ENCODE peak calls at places on chromosomes 3 and 15, in eight cellular contexts. One of them, this sample, is unnamed.
A peak's percentile ranks its signal among the peaks of the same experiment; 100 is the strongest.

GRCh38 chr3:160402249-160403027 is 3.0 kb downstream of the SMC4 start:
- DNase-seq in psoas muscle: no peak
- DNase-seq in transverse colon: no peak
- DNase-seq in IMR-90: no peak
- DNase-seq in breast epithelium: no peak
- DNase-seq in CD8-positive, alpha-beta T cell: no peak
- DNase-seq in left ventricle myocardium inferior: no peak
- DNase-seq in PC-3: no peak
- DNase-seq in this sample: no peak

GRCh38 chr3:150407818-150408231 is 273 bp upstream of the TSC22D2 start:
- DNase-seq in psoas muscle: peak; percentile 97
- DNase-seq in transverse colon: peak; percentile 98
- DNase-seq in IMR-90: peak; percentile 74
- DNase-seq in breast epithelium: no peak
- DNase-seq in CD8-positive, alpha-beta T cell: peak; percentile 99
- DNase-seq in left ventricle myocardium inferior: peak; percentile 97
- DNase-seq in PC-3: peak; percentile 64
- DNase-seq in this sample: no peak

GRCh38 chr15:48397841-48398240 is 66.6 kb downstream of the DUT start:
- DNase-seq in psoas muscle: peak; percentile 52
- DNase-seq in transverse colon: no peak
- DNase-seq in IMR-90: no peak
- DNase-seq in breast epithelium: no peak
- DNase-seq in CD8-positive, alpha-beta T cell: no peak
- DNase-seq in left ventricle myocardium inferior: peak; percentile 68
- DNase-seq in PC-3: no peak
- DNase-seq in this sample: no peak

GRCh38 chr3:36776436-36776835 is 12.1 kb upstream of the DCLK3 start:
- DNase-seq in psoas muscle: no peak
- DNase-seq in transverse colon: no peak
- DNase-seq in IMR-90: no peak
- DNase-seq in breast epithelium: no peak
- DNase-seq in CD8-positive, alpha-beta T cell: no peak
- DNase-seq in left ventricle myocardium inferior: no peak
- DNase-seq in PC-3: no peak
- DNase-seq in this sample: no peak

GRCh38 chr15:31458591-31458990 is 132.0 kb downstream of the KLF13 start:
- DNase-seq in psoas muscle: no peak
- DNase-seq in transverse colon: no peak
- DNase-seq in IMR-90: no peak
- DNase-seq in breast epithelium: no peak
- DNase-seq in CD8-positive, alpha-beta T cell: no peak
- DNase-seq in left ventricle myocardium inferior: no peak
- DNase-seq in PC-3: no peak
- DNase-seq in this sample: no peak

GRCh38 chr3:68931406-68932149 is 769 bp downstream of the TAFA4 start:
- DNase-seq in psoas muscle: no peak
- DNase-seq in transverse colon: no peak
- DNase-seq in IMR-90: no peak
- DNase-seq in breast epithelium: no peak
- DNase-seq in CD8-positive, alpha-beta T cell: no peak
- DNase-seq in left ventricle myocardium inferior: no peak
- DNase-seq in PC-3: no peak
- DNase-seq in this sample: no peak

GRCh38 chr3:8581373-8581772 is 63.2 kb downstream of the SSUH2 start:
- DNase-seq in psoas muscle: no peak
- DNase-seq in transverse colon: no peak
- DNase-seq in IMR-90: no peak
- DNase-seq in breast epithelium: no peak
- DNase-seq in CD8-positive, alpha-beta T cell: no peak
- DNase-seq in left ventricle myocardium inferior: no peak
- DNase-seq in PC-3: no peak
- DNase-seq in this sample: no peak

GRCh38 chr3:79871656-79872055 is 103.9 kb upstream of the ROBO1 start:
- DNase-seq in psoas muscle: no peak
- DNase-seq in transverse colon: no peak
- DNase-seq in IMR-90: peak; percentile 40
- DNase-seq in breast epithelium: no peak
- DNase-seq in CD8-positive, alpha-beta T cell: no peak
- DNase-seq in left ventricle myocardium inferior: no peak
- DNase-seq in PC-3: peak; percentile 47
- DNase-seq in this sample: no peak

GRCh38 chr3:134463676-134464611 is 21.8 kb downstream of the ANAPC13 start:
- DNase-seq in psoas muscle: peak; percentile 83
- DNase-seq in transverse colon: peak; percentile 58
- DNase-seq in IMR-90: peak; percentile 99
- DNase-seq in breast epithelium: peak; percentile 62
- DNase-seq in CD8-positive, alpha-beta T cell: no peak
- DNase-seq in left ventricle myocardium inferior: peak; percentile 79
- DNase-seq in PC-3: no peak
- DNase-seq in this sample: no peak

GRCh38 chr3:16058511-16058910 is 116.0 kb upstream of the GALNT15 start:
- DNase-seq in psoas muscle: no peak
- DNase-seq in transverse colon: no peak
- DNase-seq in IMR-90: peak; percentile 60
- DNase-seq in breast epithelium: no peak
- DNase-seq in CD8-positive, alpha-beta T cell: no peak
- DNase-seq in left ventricle myocardium inferior: no peak
- DNase-seq in PC-3: peak; percentile 66
- DNase-seq in this sample: no peak

GRCh38 chr3:56980798-56981390 is 79.6 kb upstream of the SPATA12 start:
- DNase-seq in psoas muscle: peak; percentile 53
- DNase-seq in transverse colon: no peak
- DNase-seq in IMR-90: peak; percentile 99
- DNase-seq in breast epithelium: no peak
- DNase-seq in CD8-positive, alpha-beta T cell: no peak
- DNase-seq in left ventricle myocardium inferior: peak; percentile 24
- DNase-seq in PC-3: peak; percentile 95
- DNase-seq in this sample: no peak

GRCh38 chr3:161347726-161348125 is 23.6 kb downstream of the SPTSSB start:
- DNase-seq in psoas muscle: no peak
- DNase-seq in transverse colon: no peak
- DNase-seq in IMR-90: no peak
- DNase-seq in breast epithelium: no peak
- DNase-seq in CD8-positive, alpha-beta T cell: no peak
- DNase-seq in left ventricle myocardium inferior: no peak
- DNase-seq in PC-3: no peak
- DNase-seq in this sample: no peak

GRCh38 chr3:135865554-135865953 is 100.0 kb upstream of the PPP2R3A start:
- DNase-seq in psoas muscle: no peak
- DNase-seq in transverse colon: no peak
- DNase-seq in IMR-90: no peak
- DNase-seq in breast epithelium: no peak
- DNase-seq in CD8-positive, alpha-beta T cell: no peak
- DNase-seq in left ventricle myocardium inferior: no peak
- DNase-seq in PC-3: no peak
- DNase-seq in this sample: no peak

GRCh38 chr15:41810651-41811431 is 17.1 kb upstream of the JMJD7 start:
- DNase-seq in psoas muscle: no peak
- DNase-seq in transverse colon: no peak
- DNase-seq in IMR-90: no peak
- DNase-seq in breast epithelium: no peak
- DNase-seq in CD8-positive, alpha-beta T cell: no peak
- DNase-seq in left ventricle myocardium inferior: no peak
- DNase-seq in PC-3: no peak
- DNase-seq in this sample: no peak

GRCh38 chr3:127987309-127987995 is 64.8 kb upstream of the SEC61A1 start:
- DNase-seq in psoas muscle: no peak
- DNase-seq in transverse colon: no peak
- DNase-seq in IMR-90: no peak
- DNase-seq in breast epithelium: no peak
- DNase-seq in CD8-positive, alpha-beta T cell: no peak
- DNase-seq in left ventricle myocardium inferior: no peak
- DNase-seq in PC-3: no peak
- DNase-seq in this sample: no peak

GRCh38 chr3:127984241-127984975 is 67.8 kb upstream of the SEC61A1 start:
- DNase-seq in psoas muscle: no peak
- DNase-seq in transverse colon: no peak
- DNase-seq in IMR-90: peak; percentile 21
- DNase-seq in breast epithelium: no peak
- DNase-seq in CD8-positive, alpha-beta T cell: no peak
- DNase-seq in left ventricle myocardium inferior: no peak
- DNase-seq in PC-3: peak; percentile 62
- DNase-seq in this sample: no peak

GRCh38 chr3:127986803-127987202 is 65.4 kb upstream of the SEC61A1 start:
- DNase-seq in psoas muscle: no peak
- DNase-seq in transverse colon: no peak
- DNase-seq in IMR-90: no peak
- DNase-seq in breast epithelium: no peak
- DNase-seq in CD8-positive, alpha-beta T cell: no peak
- DNase-seq in left ventricle myocardium inferior: peak; percentile 58
- DNase-seq in PC-3: no peak
- DNase-seq in this sample: no peak

GRCh38 chr3:127985216-127985615 is 67.0 kb upstream of the SEC61A1 start:
- DNase-seq in psoas muscle: no peak
- DNase-seq in transverse colon: no peak
- DNase-seq in IMR-90: no peak
- DNase-seq in breast epithelium: no peak
- DNase-seq in CD8-positive, alpha-beta T cell: no peak
- DNase-seq in left ventricle myocardium inferior: no peak
- DNase-seq in PC-3: no peak
- DNase-seq in this sample: no peak

DNA sequence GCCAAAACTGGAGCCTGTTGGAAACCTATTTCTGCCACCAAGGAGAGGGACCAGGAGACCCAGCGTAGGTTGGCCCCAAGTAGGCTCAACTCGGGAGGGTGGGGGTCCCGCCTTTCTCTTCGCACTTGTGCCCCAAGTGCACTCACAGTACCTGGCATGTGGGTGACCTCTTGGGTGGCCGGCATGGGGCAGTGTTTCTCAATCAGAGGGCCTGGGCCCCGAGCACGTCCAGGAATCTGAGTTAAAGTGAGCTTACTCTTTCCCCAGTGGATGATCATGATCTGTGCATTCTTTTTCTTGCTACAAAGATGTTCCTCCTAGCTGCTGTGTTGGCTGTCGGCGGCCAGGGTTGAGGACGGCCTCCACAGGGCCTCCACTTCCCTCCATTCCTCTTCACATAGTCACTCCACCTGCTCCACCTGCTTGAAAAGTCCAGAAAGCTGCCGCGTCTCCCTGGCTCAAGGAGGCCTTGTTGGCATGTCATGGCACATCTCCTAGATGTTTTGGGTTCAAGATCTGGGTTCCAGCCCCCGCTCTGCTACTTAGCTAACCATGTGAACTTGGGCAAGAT is 66.5 kb upstream of the SEC61A1 start:
- DNase-seq in psoas muscle: no peak
- DNase-seq in transverse colon: no peak
- DNase-seq in IMR-90: no peak
- DNase-seq in breast epithelium: no peak
- DNase-seq in CD8-positive, alpha-beta T cell: no peak
- DNase-seq in left ventricle myocardium inferior: no peak
- DNase-seq in PC-3: no peak
- DNase-seq in this sample: no peak
- TF ChIP-seq CTCF in psoas muscle: no peak
- TF ChIP-seq CTCF in transverse colon: no peak
- TF ChIP-seq CTCF in IMR-90: no peak
- TF ChIP-seq CTCF in breast epithelium: no peak
- TF ChIP-seq CTCF in CD8-positive, alpha-beta T cell: no peak
- TF ChIP-seq CTCF in left ventricle myocardium inferior: no peak
- TF ChIP-seq CTCF in PC-3: no peak
- TF ChIP-seq CTCF in this sample: no peak

GRCh38 chr3:188240189-188240981 is 86.4 kb downstream of the LPP start:
- DNase-seq in psoas muscle: no peak
- DNase-seq in transverse colon: no peak
- DNase-seq in IMR-90: no peak
- DNase-seq in breast epithelium: no peak
- DNase-seq in CD8-positive, alpha-beta T cell: no peak
- DNase-seq in left ventricle myocardium inferior: no peak
- DNase-seq in PC-3: no peak
- DNase-seq in this sample: no peak

GRCh38 chr3:188241883-188242282 is 87.9 kb downstream of the LPP start:
- DNase-seq in psoas muscle: no peak
- DNase-seq in transverse colon: no peak
- DNase-seq in IMR-90: no peak
- DNase-seq in breast epithelium: no peak
- DNase-seq in CD8-positive, alpha-beta T cell: no peak
- DNase-seq in left ventricle myocardium inferior: no peak
- DNase-seq in PC-3: no peak
- DNase-seq in this sample: no peak

GRCh38 chr3:188239035-188239434 is 85.1 kb downstream of the LPP start:
- DNase-seq in psoas muscle: no peak
- DNase-seq in transverse colon: no peak
- DNase-seq in IMR-90: no peak
- DNase-seq in breast epithelium: no peak
- DNase-seq in CD8-positive, alpha-beta T cell: no peak
- DNase-seq in left ventricle myocardium inferior: no peak
- DNase-seq in PC-3: no peak
- DNase-seq in this sample: no peak

GRCh38 chr3:188241072-188241471 is 87.1 kb downstream of the LPP start:
- DNase-seq in psoas muscle: peak; percentile 44
- DNase-seq in transverse colon: no peak
- DNase-seq in IMR-90: peak; percentile 67
- DNase-seq in breast epithelium: no peak
- DNase-seq in CD8-positive, alpha-beta T cell: no peak
- DNase-seq in left ventricle myocardium inferior: peak; percentile 36
- DNase-seq in PC-3: no peak
- DNase-seq in this sample: no peak

GRCh38 chr3:188239577-188239976 is 85.6 kb downstream of the LPP start:
- DNase-seq in psoas muscle: no peak
- DNase-seq in transverse colon: no peak
- DNase-seq in IMR-90: no peak
- DNase-seq in breast epithelium: no peak
- DNase-seq in CD8-positive, alpha-beta T cell: no peak
- DNase-seq in left ventricle myocardium inferior: no peak
- DNase-seq in PC-3: no peak
- DNase-seq in this sample: no peak
- H3K4me3 ChIP-seq in psoas muscle: no peak overlapping the region
- H3K4me3 ChIP-seq in transverse colon: no peak overlapping the region
- H3K4me3 ChIP-seq in IMR-90: no peak overlapping the region
- H3K4me3 ChIP-seq in breast epithelium: no peak overlapping the region
- H3K4me3 ChIP-seq in CD8-positive, alpha-beta T cell: no peak overlapping the region
- H3K4me3 ChIP-seq in left ventricle myocardium inferior: no peak overlapping the region
- H3K4me3 ChIP-seq in PC-3: no peak overlapping the region
- H3K4me3 ChIP-seq in this sample: no peak overlapping the region

DNA sequence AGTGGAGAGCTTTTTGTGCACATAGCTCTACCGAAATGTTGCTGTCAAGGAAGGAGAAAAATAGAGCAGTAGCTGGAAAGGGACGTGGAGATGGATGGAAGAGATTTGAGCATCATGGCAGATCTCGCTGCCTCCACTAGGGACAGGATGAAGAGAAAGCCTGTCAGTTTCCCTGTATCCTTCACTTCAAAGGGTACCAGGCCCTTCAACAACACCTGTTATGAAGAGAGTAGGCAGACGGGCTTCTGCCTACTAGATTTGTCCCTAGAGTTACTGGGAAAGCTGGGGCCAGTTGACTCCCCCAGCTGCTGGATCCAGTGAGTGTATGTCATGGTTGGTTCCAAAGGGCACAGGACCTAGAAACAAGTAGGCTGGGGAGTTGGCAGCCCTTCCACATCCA is 150.8 kb downstream of the TLE3 start:
- DNase-seq in psoas muscle: no peak
- DNase-seq in transverse colon: no peak
- DNase-seq in IMR-90: no peak
- DNase-seq in breast epithelium: no peak
- DNase-seq in CD8-positive, alpha-beta T cell: no peak
- DNase-seq in left ventricle myocardium inferior: no peak
- DNase-seq in PC-3: no peak
- DNase-seq in this sample: no peak
- TF ChIP-seq CTCF in psoas muscle: no peak
- TF ChIP-seq CTCF in transverse colon: no peak
- TF ChIP-seq CTCF in IMR-90: no peak
- TF ChIP-seq CTCF in breast epithelium: no peak
- TF ChIP-seq CTCF in CD8-positive, alpha-beta T cell: no peak
- TF ChIP-seq CTCF in left ventricle myocardium inferior: no peak
- TF ChIP-seq CTCF in PC-3: no peak
- TF ChIP-seq CTCF in this sample: no peak

GRCh38 chr15:35505152-35505551 is 40.8 kb downstream of the DPH6 start:
- DNase-seq in psoas muscle: no peak
- DNase-seq in transverse colon: no peak
- DNase-seq in IMR-90: peak; percentile 22
- DNase-seq in breast epithelium: no peak
- DNase-seq in CD8-positive, alpha-beta T cell: no peak
- DNase-seq in left ventricle myocardium inferior: no peak
- DNase-seq in PC-3: no peak
- DNase-seq in this sample: no peak
- H3K4me3 ChIP-seq in psoas muscle: no peak overlapping the region
- H3K4me3 ChIP-seq in transverse colon: no peak overlapping the region
- H3K4me3 ChIP-seq in IMR-90: no peak overlapping the region
- H3K4me3 ChIP-seq in breast epithelium: no peak overlapping the region
- H3K4me3 ChIP-seq in CD8-positive, alpha-beta T cell: no peak overlapping the region
- H3K4me3 ChIP-seq in left ventricle myocardium inferior: no peak overlapping the region
- H3K4me3 ChIP-seq in PC-3: no peak overlapping the region
- H3K4me3 ChIP-seq in this sample: no peak overlapping the region

This sample was measured in GM12865.